ENCODE peak calls at places on chromosomes 16 and 17, in six cellular contexts. One of them, this sample, is unnamed.

GRCh38 chr16:19503461-19504075 is 18.3 kb downstream of the GDE1 start:
- DNase-seq in HepG2: no peak
- DNase-seq in GM12891: no peak
- DNase-seq in GM12878: no peak
- DNase-seq in K562: no peak
- DNase-seq in H1: no peak
- DNase-seq in this sample: no peak

GRCh38 chr17:77210331-77210730 is 69.6 kb downstream of the SEC14L1 start:
- DNase-seq in H1: no peak
- DNase-seq in HepG2: no peak
- DNase-seq in K562: no peak
- DNase-seq in GM12891: no peak
- DNase-seq in GM12878: no peak
- DNase-seq in this sample: no peak

GRCh38 chr17:35257080-35257701 is 14.3 kb downstream of the SLFN5 start:
- DNase-seq in GM12891: no peak
- DNase-seq in GM12878: no peak
- DNase-seq in K562: no peak
- DNase-seq in HepG2: peak; percentile 7
- DNase-seq in H1: no peak
- DNase-seq in this sample: no peak

GRCh38 chr16:50711040-50711439 is 17.6 kb downstream of the NOD2 start:
- DNase-seq in H1: no peak
- DNase-seq in GM12891: no peak
- DNase-seq in K562: no peak
- DNase-seq in GM12878: no peak
- DNase-seq in HepG2: no peak
- DNase-seq in this sample: no peak

GRCh38 chr17:61784510-61784909 is 78.8 kb downstream of the BRIP1 start:
- DNase-seq in HepG2: no peak
- DNase-seq in GM12891: no peak
- DNase-seq in GM12878: no peak
- DNase-seq in K562: no peak
- DNase-seq in H1: no peak
- DNase-seq in this sample: no peak

GRCh38 chr16:52540910-52541309 is 6.0 kb downstream of the TOX3 start:
- DNase-seq in HepG2: no peak
- DNase-seq in GM12891: no peak
- DNase-seq in GM12878: no peak
- DNase-seq in K562: no peak
- DNase-seq in H1: no peak
- DNase-seq in this sample: no peak

GRCh38 chr16:62240722-62241121 is 204.5 kb upstream of the CDH8 start:
- DNase-seq in HepG2: no peak
- DNase-seq in GM12891: no peak
- DNase-seq in GM12878: no peak
- DNase-seq in K562: no peak
- DNase-seq in H1: no peak
- DNase-seq in this sample: no peak

GRCh38 chr16:69283851-69284250 is 27.3 kb upstream of the VPS4A start:
- DNase-seq in K562: no peak
- DNase-seq in GM12878: no peak
- DNase-seq in H1: no peak
- DNase-seq in HepG2: peak; percentile 54
- DNase-seq in GM12891: no peak
- DNase-seq in this sample: no peak

GRCh38 chr16:83994703-83995102 is 26.7 kb downstream of the NECAB2 start:
- DNase-seq in H1: no peak
- DNase-seq in GM12878: no peak
- DNase-seq in GM12891: no peak
- DNase-seq in HepG2: no peak
- DNase-seq in K562: no peak
- DNase-seq in this sample: no peak

GRCh38 chr16:60748366-60748765 is 1287.9 kb downstream of the CDH8 start:
- DNase-seq in H1: no peak
- DNase-seq in GM12878: no peak
- DNase-seq in HepG2: no peak
- DNase-seq in GM12891: no peak
- DNase-seq in K562: no peak
- DNase-seq in this sample: no peak

GRCh38 chr17:82365586-82366295 is 5.8 kb upstream of the UTS2R start:
- DNase-seq in H1: no peak
- DNase-seq in GM12891: no peak
- DNase-seq in K562: no peak
- DNase-seq in GM12878: no peak
- DNase-seq in HepG2: no peak
- DNase-seq in this sample: no peak

GRCh38 chr17:49955157-49955556 is 13.8 kb upstream of the DLX4 start:
- DNase-seq in K562: no peak
- DNase-seq in GM12878: no peak
- DNase-seq in H1: no peak
- DNase-seq in HepG2: no peak
- DNase-seq in GM12891: no peak
- DNase-seq in this sample: no peak

GRCh38 chr16:1863681-1864460 is 8.1 kb downstream of the MEIOB start:
- DNase-seq in K562: no peak
- DNase-seq in HepG2: no peak
- DNase-seq in GM12891: no peak
- DNase-seq in H1: no peak
- DNase-seq in GM12878: no peak
- DNase-seq in this sample: no peak

GRCh38 chr17:145671-146541 is 8.5 kb downstream of the SCGB1C2 start:
- DNase-seq in GM12891: no peak
- DNase-seq in HepG2: no peak
- DNase-seq in K562: no peak
- DNase-seq in H1: no peak
- DNase-seq in GM12878: no peak
- DNase-seq in this sample: no peak

GRCh38 chr17:5788266-5788900 is 204.1 kb upstream of the NLRP1 start:
- DNase-seq in GM12878: no peak
- DNase-seq in H1: no peak
- DNase-seq in HepG2: no peak
- DNase-seq in GM12891: no peak
- DNase-seq in K562: no peak
- DNase-seq in this sample: no peak

GRCh38 chr17:79009397-79010303 is at the start of gene CANT1:
- DNase-seq in GM12891: peak; percentile 99
- DNase-seq in GM12878: peak; percentile 64
- DNase-seq in HepG2: peak; percentile 84
- DNase-seq in K562: peak; percentile 96
- DNase-seq in H1: peak; percentile 43
- DNase-seq in this sample: peak; percentile 98

GRCh38 chr17:64767269-64767997 is 105.3 kb upstream of the SMURF2 start:
- DNase-seq in H1: no peak
- DNase-seq in HepG2: no peak
- DNase-seq in GM12891: no peak
- DNase-seq in K562: no peak
- DNase-seq in GM12878: no peak
- DNase-seq in this sample: no peak

GRCh38 chr17:65931246-65932149 is 260.4 kb downstream of the CEP112 start:
- DNase-seq in GM12891: no peak
- DNase-seq in GM12878: no peak
- DNase-seq in H1: no peak
- DNase-seq in HepG2: no peak
- DNase-seq in K562: no peak
- DNase-seq in this sample: no peak

GRCh38 chr17:2198917-2199316 is 104.7 kb downstream of the SMG6 start:
- DNase-seq in GM12878: no peak
- DNase-seq in HepG2: no peak
- DNase-seq in H1: no peak
- DNase-seq in GM12891: no peak
- DNase-seq in K562: no peak
- DNase-seq in this sample: no peak

GRCh38 chr17:1486802-1487695 is 5.4 kb downstream of the MYO1C start:
- DNase-seq in H1: no peak
- DNase-seq in GM12891: peak; percentile 69
- DNase-seq in HepG2: no peak
- DNase-seq in GM12878: peak; percentile 40
- DNase-seq in K562: no peak
- DNase-seq in this sample: peak; percentile 67

GRCh38 chr16:74984194-74984669 is 691 bp downstream of the WDR59 start:
- DNase-seq in GM12878: no peak
- DNase-seq in GM12891: no peak
- DNase-seq in H1: no peak
- DNase-seq in K562: no peak
- DNase-seq in HepG2: peak; percentile 18
- DNase-seq in this sample: no peak

GRCh38 chr17:71500761-71501555 is 619.9 kb upstream of the SOX9 start:
- DNase-seq in HepG2: no peak
- DNase-seq in GM12891: no peak
- DNase-seq in GM12878: no peak
- DNase-seq in H1: no peak
- DNase-seq in K562: no peak
- DNase-seq in this sample: no peak

GRCh38 chr17:83202002-83203000 is 122.9 kb downstream of the METRNL start:
- DNase-seq in HepG2: no peak
- DNase-seq in H1: no peak
- DNase-seq in GM12878: no peak
- DNase-seq in GM12891: no peak
- DNase-seq in K562: no peak
- DNase-seq in this sample: no peak

GRCh38 chr17:39661744-39662541 is 3.2 kb upstream of the TCAP start:
- DNase-seq in HepG2: no peak
- DNase-seq in GM12878: no peak
- DNase-seq in GM12891: no peak
- DNase-seq in K562: no peak
- DNase-seq in H1: no peak
- DNase-seq in this sample: no peak

GRCh38 chr16:50209548-50210265 is 56.6 kb downstream of the TENT4B start:
- DNase-seq in HepG2: no peak
- DNase-seq in GM12891: no peak
- DNase-seq in GM12878: no peak
- DNase-seq in K562: no peak
- DNase-seq in H1: no peak
- DNase-seq in this sample: no peak

GRCh38 chr17:10730956-10731879 is 1.4 kb upstream of the TMEM220 start:
- DNase-seq in GM12878: no peak
- DNase-seq in HepG2: no peak
- DNase-seq in K562: no peak
- DNase-seq in GM12891: no peak
- DNase-seq in H1: no peak
- DNase-seq in this sample: no peak

GRCh38 chr16:81482329-81483063 is 37.9 kb downstream of the CMIP start:
- DNase-seq in GM12891: no peak
- DNase-seq in HepG2: no peak
- DNase-seq in GM12878: no peak
- DNase-seq in K562: peak; percentile 81
- DNase-seq in H1: no peak
- DNase-seq in this sample: no peak

DNA sequence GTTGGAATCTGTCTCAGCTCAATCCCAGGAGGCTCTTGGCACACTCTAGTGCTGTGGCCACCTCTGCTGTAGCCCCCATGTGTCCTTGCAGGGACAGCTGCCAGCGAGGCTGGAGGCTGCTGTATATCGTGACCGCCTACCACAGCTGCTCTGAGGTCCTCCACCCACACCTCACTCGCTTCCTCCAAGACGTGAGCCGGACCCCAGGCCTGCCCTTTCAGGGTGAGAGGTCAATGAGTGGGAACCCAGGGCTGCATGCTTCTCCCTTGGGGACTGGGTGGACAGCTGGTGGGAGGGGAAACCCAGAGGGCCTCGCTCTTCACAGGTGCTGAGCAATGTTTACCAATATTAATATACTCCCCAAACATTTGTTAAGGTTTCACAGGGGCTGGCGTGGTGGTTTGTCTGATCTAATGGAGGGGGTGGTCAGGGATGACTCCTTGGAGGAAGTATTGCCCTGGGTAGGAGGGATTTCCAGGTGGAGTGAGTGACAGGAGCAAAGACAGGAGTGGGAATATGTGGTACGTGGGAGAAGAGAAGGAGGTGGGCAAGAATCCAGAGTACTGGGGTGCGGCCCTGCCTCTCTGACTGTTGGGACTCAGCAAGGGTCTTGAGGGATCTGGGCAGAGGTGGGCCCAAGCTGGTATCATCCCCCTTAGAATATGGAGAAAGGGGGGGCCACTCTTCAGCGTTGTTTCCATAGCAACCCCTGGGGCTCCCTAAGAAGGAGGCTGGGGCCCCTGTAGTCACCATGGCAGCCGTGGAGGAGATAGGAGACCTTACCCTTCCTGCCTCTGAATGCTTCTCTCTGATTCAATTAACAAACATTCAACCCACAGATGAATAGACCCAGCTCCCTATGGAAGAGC is 22.2 kb upstream of the ALKBH5 start:
- DNase-seq in HepG2: no peak
- DNase-seq in H1: no peak
- DNase-seq in GM12891: peak; percentile 53
- DNase-seq in K562: no peak
- DNase-seq in GM12878: peak; percentile 37
- DNase-seq in this sample: peak; percentile 62
- TF ChIP-seq TAF1 in HepG2: no peak
- TF ChIP-seq TAF1 in H1: no peak
- TF ChIP-seq TAF1 in GM12891: no peak
- TF ChIP-seq TAF1 in K562: no peak
- TF ChIP-seq TAF1 in GM12878: no peak
- TF ChIP-seq TAF1 in this sample: no peak

DNA sequence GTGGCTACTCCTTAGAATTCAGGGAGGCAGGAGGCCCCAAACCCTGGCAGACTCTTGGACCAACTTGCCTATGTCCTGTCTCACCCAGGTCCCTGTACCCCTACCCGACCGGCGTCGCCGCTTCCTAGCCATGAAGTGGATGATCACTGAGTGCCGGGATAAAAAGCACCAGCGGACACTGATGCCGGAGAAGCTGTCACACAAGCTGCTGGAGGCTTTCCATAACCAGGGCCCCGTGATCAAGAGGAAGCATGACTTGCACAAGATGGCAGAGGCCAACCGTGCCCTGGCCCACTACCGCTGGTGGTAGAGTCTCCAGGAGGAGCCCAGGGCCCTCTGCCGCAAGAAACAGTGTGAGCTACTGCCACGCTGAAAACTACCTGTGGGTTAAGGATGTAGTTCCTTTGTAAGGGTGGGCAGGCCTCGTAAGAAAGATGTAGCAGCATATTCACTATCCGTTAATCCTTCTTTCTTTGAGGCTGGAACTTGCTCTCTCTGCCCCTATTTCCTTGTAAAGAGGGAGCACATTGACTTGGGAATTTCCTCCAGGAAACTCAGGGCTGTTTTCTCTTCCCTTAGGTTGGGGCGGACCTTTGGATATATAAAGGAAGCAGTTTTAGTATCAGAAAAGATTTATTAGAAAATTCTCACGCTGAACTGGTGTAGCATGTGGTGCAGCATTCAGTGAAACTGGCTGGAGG is 4.1 kb downstream of the MRPS7 start:
- DNase-seq in HepG2: no peak
- DNase-seq in K562: no peak
- DNase-seq in H1: no peak
- DNase-seq in GM12891: no peak
- DNase-seq in GM12878: no peak
- DNase-seq in this sample: no peak
- TF ChIP-seq POLR2A in HepG2: no peak
- TF ChIP-seq POLR2A in K562: no peak
- TF ChIP-seq POLR2A in H1: no peak
- TF ChIP-seq POLR2A in GM12891: no peak
- TF ChIP-seq POLR2A in GM12878: no peak
- TF ChIP-seq POLR2A in this sample: no peak

GRCh38 chr16:76899767-76900166 is 291.2 kb upstream of the MON1B start:
- DNase-seq in HepG2: no peak
- DNase-seq in GM12878: no peak
- DNase-seq in K562: no peak
- DNase-seq in H1: no peak
- DNase-seq in GM12891: no peak
- DNase-seq in this sample: no peak
- TF ChIP-seq POLR2AphosphoS5 in HepG2: no peak
- TF ChIP-seq POLR2AphosphoS5 in GM12878: no peak
- TF ChIP-seq POLR2AphosphoS5 in K562: no peak
- TF ChIP-seq POLR2AphosphoS5 in H1: no peak
- TF ChIP-seq POLR2AphosphoS5 in GM12891: no peak
- TF ChIP-seq POLR2AphosphoS5 in this sample: no peak

GRCh38 chr16:14028207-14028606 is 42.9 kb upstream of the MRTFB start:
- DNase-seq in K562: no peak
- DNase-seq in GM12878: no peak
- DNase-seq in GM12891: no peak
- DNase-seq in H1: no peak
- DNase-seq in HepG2: no peak
- DNase-seq in this sample: no peak
- TF ChIP-seq TAF1 in K562: no peak
- TF ChIP-seq TAF1 in GM12878: no peak
- TF ChIP-seq TAF1 in GM12891: no peak
- TF ChIP-seq TAF1 in H1: no peak
- TF ChIP-seq TAF1 in HepG2: no peak
- TF ChIP-seq TAF1 in this sample: no peak